ENCODE peak calls at places on chromosomes 13 and 19, in four cellular contexts. J is stimulated activated CD4-positive, alpha-beta T cell treated with anti-CD3 and anti-CD28 coated beads, Interleukin-15, amount 100 ng/mL, for 24 hours; U is NCI-H345; Y is Caco-2. X is an unnamed sample.

GRCh38 chr13:107685876-107686275 is 529.5 kb downstream of the LIG4 start:
- DNase-seq in J (no peak), Y (no peak), U (no peak), X (no peak)

GRCh38 chr13:113863511-113864302 is at the start of gene GAS6:
- DNase-seq in J (peak), U (peak), Y (peak), X (no peak)

GRCh38 chr19:3580156-3580955 is 4.9 kb upstream of the GIPC3 start:
- DNase-seq in Y (no peak), J (no peak), U (no peak), X (no peak)

GRCh38 chr19:47186337-47187022 is 44.5 kb downstream of the BBC3 start:
- DNase-seq in J (peak), Y (no peak), U (no peak), X (peak)

GRCh38 chr19:44990459-44990858 is 10.8 kb upstream of the RELB start:
- DNase-seq in U (no peak), Y (no peak), J (no peak), X (no peak)

GRCh38 chr19:1400281-1401137 is 833 bp downstream of the GAMT start:
- DNase-seq in J (no peak), U (peak), Y (peak), X (no peak)

GRCh38 chr19:17489392-17490030 is 19.2 kb downstream of the SLC27A1 start:
- DNase-seq in U (no peak), Y (no peak), J (no peak), X (no peak)

GRCh38 chr13:48636550-48636949 is 17.2 kb upstream of the CYSLTR2 start:
- DNase-seq in U (no peak), Y (no peak), J (no peak), X (no peak)

GRCh38 chr13:52345048-52345447 is 60.9 kb downstream of the THSD1 start:
- DNase-seq in J (no peak), U (no peak), Y (no peak), X (no peak)

GRCh38 chr13:40682449-40683240 is 16.2 kb upstream of the FOXO1 start:
- DNase-seq in Y (no peak), U (peak), J (no peak), X (no peak)

GRCh38 chr13:33441015-33441414 is 155.5 kb upstream of the STARD13 start:
- DNase-seq in U (peak), Y (peak), J (no peak), X (no peak)

GRCh38 chr19:3316659-3317207 is 49.6 kb upstream of the NFIC start:
- DNase-seq in U (no peak), Y (no peak), J (no peak), X (no peak)

GRCh38 chr13:104043184-104043583 is 977.0 kb upstream of the SLC10A2 start:
- DNase-seq in U (no peak), Y (no peak), J (no peak), X (no peak)

GRCh38 chr19:19207637-19208582 is 3.8 kb upstream of the NCAN start:
- DNase-seq in Y (no peak), U (no peak), J (no peak), X (no peak)

GRCh38 chr19:6098574-6098973 is 11.7 kb downstream of the RFX2 start:
- DNase-seq in U (no peak), J (no peak), Y (no peak), X (no peak)

GRCh38 chr19:13633109-13633508 is 126.8 kb upstream of the CACNA1A start:
- DNase-seq in Y (peak), J (no peak), U (peak), X (no peak)

GRCh38 chr19:57903298-57904174 is 12.9 kb downstream of the ZNF417 start:
- DNase-seq in U (no peak), Y (peak), J (no peak), X (no peak)

GRCh38 chr13:58542530-58542929 is 911.0 kb downstream of the PCDH17 start:
- DNase-seq in U (no peak), Y (no peak), J (no peak), X (no peak)

GRCh38 chr13:114073881-114074551 is 58.4 kb downstream of the RASA3 start:
- DNase-seq in J (no peak), Y (no peak), U (no peak), X (no peak)

GRCh38 chr13:37618554-37618953 is 20.0 kb upstream of the POSTN start:
- DNase-seq in Y (no peak), J (no peak), U (no peak), X (no peak)

GRCh38 chr19:2721570-2722540 is 683 bp upstream of the DIRAS1 start:
- DNase-seq in U (no peak), J (no peak), Y (no peak), X (no peak)

GRCh38 chr19:13012690-13013608 is 17.7 kb downstream of the NFIX start:
- DNase-seq in Y (no peak), U (no peak), J (peak), X (peak)

GRCh38 chr19:45569619-45570421 is 14.8 kb downstream of the OPA3 start:
- DNase-seq in U (no peak), J (peak), Y (peak), X (peak)

GRCh38 chr19:4911786-4912672 is 2.7 kb downstream of the UHRF1 start:
- DNase-seq in J (peak), Y (peak), U (peak), X (peak)

GRCh38 chr19:35099155-35099896 is 16.3 kb upstream of the FXYD3 start:
- DNase-seq in U (no peak), Y (no peak), J (no peak), X (no peak)

GRCh38 chr13:91347212-91347995 is at the start of gene MIR17HG:
- DNase-seq in J (peak), Y (peak), U (peak), X (peak)

GRCh38 chr13:38350114-38350617 is 515 bp downstream of the UFM1 start:
- DNase-seq in J (peak), Y (peak), U (peak), X (peak)

GRCh38 chr13:40639226-40639681 is 27.2 kb downstream of the FOXO1 start:
- DNase-seq in Y (no peak), J (no peak), U (no peak), X (no peak)

GRCh38 chr19:46225558-46226004 is 4.0 kb upstream of the IGFL1 start:
- DNase-seq in U (no peak), Y (peak), J (no peak), X (no peak)

GRCh38 chr19:7272856-7273578 is 21.2 kb downstream of the INSR start:
- DNase-seq in U (no peak), J (no peak), Y (no peak), X (no peak)

GRCh38 chr19:29878973-29879654 is 62.9 kb upstream of the URI1 start:
- DNase-seq in Y (peak), U (peak), J (peak), X (no peak)

X was measured in activated CD4-positive, alpha-beta memory T cell treated with anti-CD3 and anti-CD28 coated beads for 36 hours.